ENCODE peak calls at places on chromosome 15, in six cellular contexts. O is GM12865, N is brain microvascular endothelial cell, Z is neural progenitor cell, C is cardiac fibroblast, W is astrocyte. Y is an unnamed sample.

GRCh38 chr15:48657891-48658591 is 12.5 kb upstream of the FBN1 start:
- DNase-seq in O (no peak), N (no peak), Z (no peak), C (peak), W (no peak), Y (no peak)

GRCh38 chr15:64092075-64092820 is 1.4 kb downstream of the CIAO2A start:
- DNase-seq in O (peak), N (no peak), Z (no peak), C (no peak), W (no peak), Y (no peak)

GRCh38 chr15:90165659-90166489 is 35.3 kb upstream of the SEMA4B start:
- DNase-seq in O (peak), N (peak), Z (no peak), C (peak), W (peak), Y (no peak)

GRCh38 chr15:80991446-80991845 is 1.8 kb upstream of the MESD start:
- DNase-seq in O (peak), N (no peak), Z (no peak), C (peak), W (no peak), Y (no peak)

GRCh38 chr15:39944711-39945110 is 10.8 kb downstream of the EIF2AK4 start:
- DNase-seq in O (no peak), N (no peak), Z (no peak), C (peak), W (peak), Y (no peak)

GRCh38 chr15:77819841-77820728 is 187.4 kb upstream of the LINGO1 start:
- DNase-seq in O (no peak), N (no peak), Z (peak), C (no peak), W (no peak), Y (no peak)

GRCh38 chr15:48520376-48521155 is 124.9 kb downstream of the FBN1 start:
- DNase-seq in O (no peak), N (no peak), Z (peak), C (no peak), W (no peak), Y (no peak)

GRCh38 chr15:68206711-68207151 is 1.6 kb upstream of the CALML4 start:
- DNase-seq in O (no peak), N (no peak), Z (no peak), C (no peak), W (no peak), Y (peak)

GRCh38 chr15:67865331-67865730 is 25.5 kb upstream of the RNU6-1 start:
- DNase-seq in O (no peak), N (no peak), Z (no peak), C (peak), W (peak), Y (no peak)

DNA sequence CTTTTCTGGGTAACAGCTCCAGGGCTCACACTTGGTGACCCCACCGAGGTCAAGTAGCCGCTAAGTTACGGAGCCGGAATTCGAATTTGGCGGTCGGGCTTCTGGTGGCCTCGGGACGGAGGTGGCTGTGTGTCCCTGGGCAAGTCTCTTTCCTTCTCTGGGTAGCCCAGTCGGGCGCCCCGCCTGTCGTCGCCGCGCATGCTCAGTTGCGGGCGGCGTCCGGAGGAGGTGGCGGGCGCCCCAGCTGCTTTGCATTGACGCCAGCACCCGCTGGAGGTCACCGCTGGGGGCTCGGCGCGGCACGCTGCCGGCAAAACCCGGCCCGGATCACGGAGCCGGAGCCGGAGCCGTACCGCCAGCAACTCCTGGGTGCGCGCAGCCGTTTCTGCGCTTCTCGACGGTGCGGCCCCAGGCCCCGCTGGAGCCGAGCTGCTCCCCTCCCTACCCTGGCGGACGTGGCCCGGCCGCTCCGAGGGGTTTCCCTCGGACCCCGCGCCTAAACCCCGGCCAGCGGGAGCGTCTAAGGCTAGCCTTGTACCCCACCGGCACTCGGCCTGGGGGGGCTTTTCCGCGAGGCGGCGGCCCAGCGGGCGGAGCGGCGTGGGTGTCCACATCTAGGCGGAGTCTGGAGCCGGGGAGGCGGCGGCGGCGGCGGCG is 474 bp upstream of the PDE8A start:
- DNase-seq in O (peak), N (peak), Z (peak), C (peak), W (peak), Y (peak)
- TF ChIP-seq CTCF in O (no peak), N (no peak), Z (peak), C (no peak), W (no peak), Y (no peak)

GRCh38 chr15:89002830-89003229 is 85.4 kb upstream of the ABHD2 start:
- DNase-seq in O (no peak), N (no peak), Z (no peak), C (no peak), W (no peak), Y (no peak)

GRCh38 chr15:89004726-89005030 is 83.6 kb upstream of the ABHD2 start:
- DNase-seq in O (no peak), N (no peak), Z (no peak), C (no peak), W (no peak), Y (no peak)

GRCh38 chr15:89002281-89002761 is 85.9 kb upstream of the ABHD2 start:
- DNase-seq in O (peak), N (peak), Z (no peak), C (peak), W (peak), Y (peak)

GRCh38 chr15:89007989-89008388 is 80.3 kb upstream of the ABHD2 start:
- DNase-seq in O (no peak), N (no peak), Z (no peak), C (no peak), W (no peak), Y (no peak)

DNA sequence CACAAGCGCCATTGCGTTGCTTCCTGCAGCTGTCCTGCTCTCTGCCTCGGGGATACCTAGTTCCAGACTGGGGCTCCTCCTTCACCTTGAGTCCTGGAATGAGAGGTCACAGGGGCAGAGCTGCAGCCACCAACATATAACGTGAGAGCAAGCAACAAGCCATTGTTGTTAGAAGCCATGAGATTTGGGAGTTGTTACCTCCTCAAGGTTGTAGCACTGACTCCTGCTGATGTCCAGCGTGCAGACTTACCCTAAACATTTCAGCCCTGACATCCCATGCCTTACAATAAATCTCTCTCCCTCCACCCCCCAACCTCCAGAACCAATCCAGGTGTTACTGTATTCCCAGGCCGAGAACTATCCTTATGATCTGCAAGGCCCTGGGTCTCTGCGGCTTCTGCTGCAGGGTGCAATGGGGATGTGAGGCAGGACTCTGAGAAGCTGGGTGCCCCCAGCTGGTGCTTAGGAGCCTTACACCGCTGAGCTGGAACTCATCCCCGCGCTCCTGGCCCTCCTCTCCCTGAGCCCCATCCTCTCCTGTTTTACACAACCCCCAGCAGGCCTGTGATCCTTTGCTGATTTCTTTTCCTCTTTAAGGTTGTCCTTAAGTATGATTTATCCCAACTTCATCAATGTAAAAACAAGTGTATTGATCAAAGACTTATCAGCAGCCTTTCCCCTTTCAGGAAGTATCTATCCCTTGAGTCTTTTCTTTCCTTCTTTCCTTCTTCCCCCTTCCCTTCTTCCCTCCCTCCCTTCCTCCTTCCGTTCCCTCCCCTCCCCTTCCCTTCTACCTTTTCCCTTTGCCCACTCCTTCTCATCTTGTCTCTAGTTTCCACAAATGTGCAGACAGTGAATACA is 84.2 kb upstream of the ABHD2 start:
- DNase-seq in O (peak), N (peak), Z (peak), C (peak), W (peak), Y (peak)
- TF ChIP-seq CTCF in O (peak), N (peak), Z (peak), C (peak), W (peak), Y (peak)

DNA sequence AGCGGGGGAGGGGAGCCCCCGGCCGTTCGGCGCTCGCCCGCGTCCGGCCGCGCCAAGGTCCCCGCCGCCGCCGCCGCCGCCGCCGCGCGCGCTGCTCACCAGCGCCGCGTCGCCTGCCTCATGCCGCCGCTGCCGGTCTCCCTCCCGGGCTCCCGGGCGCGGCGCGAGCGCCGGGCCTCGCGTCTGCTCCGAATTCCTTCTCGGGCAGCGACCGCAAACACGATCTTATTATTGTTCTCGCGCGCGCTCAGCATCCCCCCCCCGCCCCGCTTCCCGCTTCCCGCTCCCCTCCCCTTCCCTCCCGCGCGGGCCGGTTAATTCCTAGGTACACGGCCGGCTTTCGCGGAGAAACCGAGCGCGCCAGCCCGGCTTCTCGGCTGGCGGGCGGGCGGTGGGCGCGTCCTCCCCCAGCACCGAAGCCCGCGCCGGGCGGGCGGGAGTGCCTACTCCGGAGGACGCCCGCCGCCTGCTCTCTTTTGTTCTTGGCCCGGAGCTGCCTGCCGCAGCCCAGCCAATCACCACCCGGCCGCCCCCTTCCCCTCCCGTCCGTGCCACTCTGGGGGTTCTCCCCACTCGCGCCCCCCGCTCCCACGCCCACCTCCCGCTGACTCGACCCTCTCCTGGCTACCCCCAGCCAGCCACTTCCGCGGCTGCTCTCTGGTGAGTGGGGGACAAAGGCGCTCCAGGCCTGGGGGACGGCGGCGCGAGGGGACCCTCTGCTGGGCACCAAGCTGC is at the start of gene HDGFL3:
- DNase-seq in O (peak), N (peak), Z (peak), C (peak), W (peak), Y (peak)
- TF ChIP-seq CTCF in O (peak), N (no peak), Z (no peak), C (no peak), W (no peak), Y (peak)

DNA sequence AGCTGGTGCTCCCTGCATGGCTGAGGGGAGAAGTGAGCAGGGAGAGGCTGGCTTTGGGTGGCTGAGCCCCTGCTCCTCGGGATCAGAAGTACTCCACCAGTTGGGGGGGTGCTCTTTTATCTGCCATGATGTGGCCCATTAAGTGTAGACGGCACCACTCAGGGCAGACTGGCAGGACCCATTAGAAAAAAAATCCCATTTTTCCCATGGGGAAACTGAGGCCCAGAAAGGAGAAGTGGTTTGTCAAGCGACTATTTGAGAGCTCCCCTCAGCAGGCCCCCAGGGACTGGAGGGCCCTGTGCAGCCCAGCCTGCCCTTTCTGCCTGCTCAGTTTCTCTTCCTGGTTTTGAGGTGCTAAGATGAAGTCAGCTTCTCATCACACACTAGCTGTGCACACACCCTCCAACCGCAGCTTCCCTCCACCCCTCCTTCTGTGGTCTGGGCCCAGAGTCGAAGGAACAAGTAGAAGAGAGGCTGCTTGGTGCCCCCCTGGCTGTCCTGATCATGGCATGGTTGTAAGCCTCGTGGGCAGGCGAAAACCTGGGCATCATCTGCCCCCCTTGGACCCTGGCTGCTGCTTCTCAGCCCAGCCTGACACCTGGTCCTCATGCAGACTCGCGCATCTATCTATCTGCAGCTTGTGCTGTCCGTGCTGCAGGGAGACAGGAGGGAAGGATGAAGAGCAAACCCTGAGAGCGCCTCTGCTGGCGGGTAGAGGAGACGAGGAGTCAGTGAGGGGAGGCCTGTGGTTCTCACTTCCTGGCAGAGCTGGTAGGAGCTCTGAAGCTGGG is 5.6 kb downstream of the CSK start:
- DNase-seq in O (peak), N (peak), Z (peak), C (peak), W (peak), Y (peak)
- TF ChIP-seq CTCF in O (peak), N (peak), Z (peak), C (peak), W (peak), Y (peak)

GRCh38 chr15:95025924-95026728 is 794.8 kb downstream of the MCTP2 start:
- DNase-seq in O (peak), N (peak), Z (peak), C (peak), W (no peak), Y (peak)
- TF ChIP-seq CTCF in O (peak), N (peak), Z (peak), C (peak), W (peak), Y (peak)

Y was measured in GM13977.